ENCODE peak calls at places on chromosomes 7 and 10, in seven cellular contexts. H is psoas muscle, J is DND-41, L is ovary, M is GM06990, V is hepatocyte, E is upper lobe of right lung. S is an unnamed sample.

GRCh38 chr10:132589015-132589414 is 51.4 kb downstream of the INPP5A start:
- DNase-seq in H (no peak), J (no peak), L (no peak), M (no peak), V (no peak), E (no peak), S (no peak)

GRCh38 chr10:63720072-63720537 is 198.9 kb downstream of the REEP3 start:
- DNase-seq in H (no peak), J (peak), L (no peak), M (no peak), V (peak), E (no peak), S (no peak)

GRCh38 chr7:130490888-130491771 is 755 bp upstream of the MEST start:
- DNase-seq in H (peak), J (no peak), L (peak), M (peak), V (peak), E (peak), S (no peak)

GRCh38 chr7:47601119-47601880 is 19.4 kb upstream of the TNS3 start:
- DNase-seq in H (no peak), J (no peak), L (no peak), M (no peak), V (no peak), E (no peak), S (no peak)

GRCh38 chr10:6146921-6147320 is 55.8 kb upstream of the PFKFB3 start:
- DNase-seq in H (no peak), J (no peak), L (no peak), M (no peak), V (no peak), E (no peak), S (no peak)

GRCh38 chr7:73448609-73449008 is 15.0 kb downstream of the FZD9 start:
- DNase-seq in H (no peak), J (no peak), L (no peak), M (no peak), V (no peak), E (no peak), S (peak)

GRCh38 chr7:76234931-76235441 is 33.3 kb downstream of the SRRM3 start:
- DNase-seq in H (peak), J (peak), L (peak), M (peak), V (peak), E (peak), S (peak)

GRCh38 chr7:5094641-5095040 is 49.0 kb downstream of the RBAK start:
- DNase-seq in H (no peak), J (no peak), L (no peak), M (no peak), V (no peak), E (no peak), S (no peak)

GRCh38 chr7:90726120-90726519 is 130.0 kb downstream of the CDK14 start:
- DNase-seq in H (no peak), J (no peak), L (no peak), M (no peak), V (no peak), E (no peak), S (no peak)

GRCh38 chr7:2117681-2118045 is 115.1 kb downstream of the MAD1L1 start:
- DNase-seq in H (no peak), J (no peak), L (no peak), M (no peak), V (no peak), E (no peak), S (no peak)

GRCh38 chr10:29734980-29735627 is 100.3 kb upstream of the SVIL start:
- DNase-seq in H (peak), J (peak), L (peak), M (no peak), V (peak), E (peak), S (no peak)

GRCh38 chr7:54985405-54986360 is 33.1 kb upstream of the EGFR start:
- DNase-seq in H (no peak), J (no peak), L (no peak), M (no peak), V (peak), E (no peak), S (peak)

GRCh38 chr10:105800626-105801025 is 1159.5 kb downstream of the SORCS3 start:
- DNase-seq in H (no peak), J (no peak), L (no peak), M (no peak), V (no peak), E (no peak), S (no peak)

GRCh38 chr10:95250856-95251255 is 39.9 kb downstream of the PDLIM1 start:
- DNase-seq in H (no peak), J (no peak), L (no peak), M (no peak), V (no peak), E (no peak), S (no peak)

GRCh38 chr7:105760549-105761447 is 115.6 kb downstream of the ATXN7L1 start:
- DNase-seq in H (no peak), J (peak), L (no peak), M (no peak), V (no peak), E (no peak), S (no peak)

GRCh38 chr10:73790886-73791625 is 5.7 kb downstream of the ZSWIM8 start:
- DNase-seq in H (no peak), J (no peak), L (no peak), M (no peak), V (no peak), E (no peak), S (no peak)

GRCh38 chr10:42989481-42989921 is 87.4 kb upstream of the RET start:
- DNase-seq in H (no peak), J (no peak), L (peak), M (no peak), V (no peak), E (peak), S (no peak)

GRCh38 chr7:129990403-129991192 is 37.8 kb upstream of the UBE2H start:
- DNase-seq in H (no peak), J (no peak), L (no peak), M (no peak), V (no peak), E (no peak), S (no peak)

GRCh38 chr7:96080021-96080420 is 241.9 kb downstream of the SLC25A13 start:
- DNase-seq in H (no peak), J (no peak), L (no peak), M (no peak), V (no peak), E (no peak), S (no peak)

DNA sequence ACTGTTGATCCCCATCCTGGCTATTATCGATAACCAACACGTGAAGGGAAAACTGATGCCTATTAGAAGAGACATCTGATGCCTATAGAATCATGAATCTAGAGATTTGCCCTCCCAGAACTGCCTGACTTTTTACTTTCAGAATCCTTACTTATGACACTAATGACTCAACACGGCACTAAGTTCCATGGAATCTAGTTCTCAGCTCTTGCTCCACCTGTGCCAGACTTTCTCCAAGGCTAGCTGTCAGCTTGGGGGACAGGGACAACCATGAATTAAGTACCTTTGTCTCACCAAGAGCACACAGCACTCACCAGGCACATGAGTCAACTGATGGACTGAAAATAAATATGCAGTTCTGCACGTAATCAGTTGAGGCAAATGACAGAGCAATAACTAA is 184.2 kb downstream of the FRMD4A start:
- DNase-seq in H (no peak), J (no peak), L (no peak), M (no peak), V (no peak), E (no peak), S (no peak)
- H3K4me3 ChIP-seq in H (no peak), J (no peak), L (no peak), M (no peak), V (no peak), E (no peak), S (no peak)

GRCh38 chr7:121351682-121352081 is 22.9 kb downstream of the WNT16 start:
- DNase-seq in H (no peak), J (no peak), L (no peak), M (no peak), V (no peak), E (no peak), S (no peak)
- TF ChIP-seq CTCF in H (no peak), J (peak), L (no peak), M (no peak), V (no peak), E (no peak), S (no peak)

DNA sequence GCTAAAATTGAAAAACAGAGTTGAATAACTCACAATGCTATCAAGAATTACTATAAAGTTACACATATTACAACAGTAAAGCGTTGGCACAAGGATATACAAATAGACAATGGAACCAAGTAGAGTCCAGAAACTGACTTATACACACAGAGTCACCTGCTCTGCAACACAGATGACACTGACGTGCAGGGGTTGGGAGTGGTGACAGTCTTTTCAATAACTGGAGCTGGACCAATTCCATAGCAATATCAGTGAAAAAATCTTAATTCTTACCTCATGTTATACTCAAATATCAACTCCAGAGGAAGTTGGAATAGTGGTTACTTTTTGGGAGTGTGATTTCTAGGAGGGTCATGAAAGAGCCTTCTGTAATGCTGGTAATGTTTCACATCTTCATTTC is 62.5 kb upstream of the NPY start:
- DNase-seq in H (no peak), J (no peak), L (no peak), M (no peak), V (no peak), E (no peak), S (no peak)
- H3K4me3 ChIP-seq in H (no peak), J (no peak), L (no peak), M (no peak), V (no peak), E (no peak), S (no peak)

DNA sequence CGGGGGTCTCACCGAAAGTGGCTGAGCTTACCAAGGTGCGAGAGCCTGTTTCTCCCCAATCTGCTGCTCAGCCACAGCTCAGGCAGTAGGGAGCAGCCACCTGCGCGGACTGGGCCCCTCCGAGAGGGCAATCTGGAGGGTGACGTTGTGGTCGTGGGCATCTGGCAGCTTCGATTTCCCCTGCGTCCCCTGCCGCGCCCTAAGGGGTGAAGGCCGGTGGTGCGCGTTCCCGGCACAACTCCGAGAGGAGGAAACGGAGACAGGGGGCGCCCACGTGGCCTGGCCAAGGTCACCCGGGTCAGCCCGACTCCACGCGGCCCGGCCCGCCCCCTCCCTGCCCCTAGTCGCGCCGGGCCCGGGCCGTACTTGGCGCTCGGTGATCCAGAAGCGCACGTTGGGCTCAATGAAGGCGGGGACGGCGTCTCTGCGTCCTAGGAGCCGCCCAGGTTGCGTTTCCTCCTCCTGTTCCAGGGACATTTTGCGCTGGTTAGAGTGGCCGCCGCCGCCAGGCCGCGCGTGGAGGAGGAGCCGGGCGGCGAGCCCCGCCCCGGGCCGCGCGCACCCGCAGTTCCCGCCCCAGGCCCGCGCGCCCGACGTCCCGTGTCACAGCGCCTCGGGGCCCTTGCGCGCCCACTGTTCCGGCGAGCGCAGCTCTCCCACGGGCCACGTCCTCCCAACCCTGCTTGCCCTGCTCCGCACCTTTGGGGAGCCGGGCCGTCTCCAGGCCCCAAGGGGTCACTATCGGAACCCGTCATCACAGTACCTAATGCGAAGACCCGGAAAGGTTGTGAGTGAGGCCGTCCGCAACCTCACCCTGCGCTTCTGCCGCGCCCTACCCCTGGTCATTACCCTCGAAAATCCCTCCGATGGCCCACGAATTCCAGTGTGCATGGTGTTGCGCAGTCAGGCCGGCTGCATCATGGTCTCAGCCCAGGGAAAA is at the start of gene SFXN4:
- DNase-seq in H (peak), J (peak), L (peak), M (peak), V (peak), E (peak), S (no peak)
- TF ChIP-seq CTCF in H (no peak), J (no peak), L (no peak), M (peak), V (no peak), E (peak), S (no peak)

DNA sequence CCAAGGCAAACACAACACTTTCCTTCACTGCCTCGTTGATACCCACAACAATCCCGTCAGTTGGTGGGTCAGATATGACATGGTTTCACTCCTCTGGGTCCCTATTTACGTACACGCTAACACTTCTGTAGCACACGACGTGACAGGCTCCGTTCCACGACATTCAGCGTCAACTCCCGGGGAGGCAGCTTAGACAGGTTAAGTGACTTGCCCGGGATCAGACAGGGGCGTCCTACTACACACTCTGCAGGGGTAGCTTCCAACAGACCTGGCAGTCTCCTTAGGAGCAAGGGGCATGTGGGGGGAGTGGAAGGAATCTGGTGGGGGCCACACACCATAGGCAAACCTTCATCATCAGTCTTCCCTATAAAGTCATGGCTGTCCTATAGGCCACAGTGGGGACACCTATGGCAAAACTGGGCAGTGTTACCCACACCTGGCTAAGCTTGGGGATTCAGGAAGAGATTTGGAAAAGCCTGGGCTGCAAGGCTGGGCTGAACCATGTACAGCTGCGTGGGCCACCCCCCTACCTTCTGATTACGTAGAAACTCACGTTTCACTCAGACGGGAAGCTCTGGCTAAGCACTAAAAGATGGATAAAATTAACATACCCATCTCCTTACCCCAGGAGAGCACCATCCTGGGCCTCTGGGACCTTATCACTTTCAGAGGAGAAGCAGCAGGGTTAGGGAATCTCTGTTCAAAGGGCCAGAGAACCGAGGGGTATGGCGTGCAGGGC is 2.0 kb downstream of the TYSND1 start:
- DNase-seq in H (no peak), J (no peak), L (no peak), M (no peak), V (no peak), E (no peak), S (no peak)
- H3K4me3 ChIP-seq in H (peak), J (peak), L (peak), M (peak), V (no peak), E (peak), S (no peak)

DNA sequence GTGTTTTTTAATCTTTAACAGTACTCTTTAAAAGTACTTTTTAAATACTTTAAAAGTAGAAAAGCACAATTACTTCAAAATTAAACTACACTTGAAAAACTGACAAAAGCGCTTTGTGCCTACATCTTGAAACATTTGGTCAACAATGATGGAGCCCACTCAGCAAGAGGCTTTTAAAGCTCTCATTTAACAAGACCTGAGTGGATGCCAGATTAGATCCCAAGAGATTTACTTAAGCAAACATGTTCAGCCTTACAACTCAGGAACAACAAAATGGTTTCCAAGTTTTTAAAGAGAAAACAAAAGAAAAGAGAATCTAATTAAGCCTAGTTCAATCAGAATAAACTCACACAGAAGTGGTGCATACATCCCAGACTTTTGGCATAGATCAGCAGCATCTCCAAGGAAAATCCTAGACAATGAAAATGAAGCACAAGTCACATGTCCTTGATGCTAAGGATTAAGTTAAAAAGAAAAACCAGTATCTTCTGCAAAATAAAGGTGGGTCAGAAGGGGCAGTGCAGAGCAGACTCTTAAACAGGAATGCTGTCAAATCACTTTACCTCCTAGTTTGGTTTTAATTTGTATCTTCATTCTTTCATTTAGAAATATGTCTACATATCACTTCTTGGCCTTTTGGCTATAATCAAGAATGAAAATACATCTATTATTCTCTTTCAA is 26.2 kb downstream of the HIBADH start:
- DNase-seq in H (no peak), J (no peak), L (no peak), M (no peak), V (peak), E (no peak), S (no peak)
- TF ChIP-seq CTCF in H (no peak), J (no peak), L (no peak), M (no peak), V (peak), E (no peak), S (no peak)

GRCh38 chr10:51076442-51076841 is 2.2 kb downstream of the PRKG1 start:
- DNase-seq in H (no peak), J (no peak), L (no peak), M (no peak), V (no peak), E (no peak), S (no peak)
- H3K4me3 ChIP-seq in H (peak), J (no peak), L (peak), M (no peak), V (no peak), E (peak), S (peak)

GRCh38 chr7:117715784-117716445 is 157.3 kb downstream of the CTTNBP2 start:
- DNase-seq in H (no peak), J (peak), L (no peak), M (no peak), V (peak), E (no peak), S (peak)
- TF ChIP-seq CTCF in H (peak), J (peak), L (no peak), M (peak), V (peak), E (peak), S (peak)